ENCODE peak calls at places on chromosomes 16 and 17, in five cellular contexts. R is NCI-H1105, F is substantia nigra, E is uterus, P is AG20443. D is an unnamed sample.

GRCh38 chr17:65229596-65229995 is 92.4 kb downstream of the RGS9 start:
- DNase-seq in R (no peak), E (no peak), F (no peak), P (no peak), D (no peak)

GRCh38 chr16:54191163-54191562 is 95.4 kb downstream of the IRX3 start:
- DNase-seq in P (no peak), F (no peak), E (no peak), R (no peak), D (no peak)

GRCh38 chr16:86427327-86427935 is 82.9 kb upstream of the FOXF1 start:
- DNase-seq in P (no peak), R (no peak), E (no peak), F (no peak), D (peak)

GRCh38 chr16:15507959-15508336 is 73.6 kb downstream of the BMERB1 start:
- DNase-seq in E (no peak), P (no peak), F (no peak), R (no peak), D (no peak)

GRCh38 chr16:6335072-6335471 is 997.6 kb upstream of the RBFOX1 start:
- DNase-seq in E (no peak), P (no peak), F (no peak), R (no peak), D (no peak)

GRCh38 chr16:89044394-89045180 is 49.1 kb upstream of the ACSF3 start:
- DNase-seq in P (no peak), R (no peak), F (no peak), E (no peak), D (no peak)

GRCh38 chr17:75891605-75892555 is 4.9 kb downstream of the TRIM65 start:
- DNase-seq in E (no peak), P (no peak), F (no peak), R (no peak), D (no peak)

GRCh38 chr17:36791961-36792475 is 145.3 kb upstream of the LHX1 start:
- DNase-seq in E (no peak), F (no peak), P (peak), R (no peak), D (no peak)

GRCh38 chr17:65595071-65595655 is 33.7 kb upstream of the AXIN2 start:
- DNase-seq in F (no peak), E (peak), R (no peak), P (peak), D (peak)

GRCh38 chr16:84283314-84284167 is 11.1 kb upstream of the WFDC1 start:
- DNase-seq in P (no peak), F (no peak), R (no peak), E (no peak), D (no peak)

GRCh38 chr17:5211458-5211857 is 19.8 kb upstream of the ZNF594 start:
- DNase-seq in F (no peak), R (no peak), E (no peak), P (no peak), D (no peak)

GRCh38 chr16:79911660-79912059 is 311.1 kb upstream of the MAF start:
- DNase-seq in P (no peak), E (no peak), F (no peak), R (no peak), D (no peak)

GRCh38 chr17:68611353-68612227 is 10.4 kb upstream of the FAM20A start:
- DNase-seq in F (no peak), P (no peak), R (no peak), E (no peak), D (no peak)

GRCh38 chr17:15271731-15272130 is 6.6 kb upstream of the PMP22 start:
- DNase-seq in R (no peak), P (no peak), F (no peak), E (no peak), D (no peak)

GRCh38 chr16:22381392-22381791 is 7.0 kb upstream of the CDR2 start:
- DNase-seq in F (no peak), P (no peak), E (no peak), R (no peak), D (no peak)